ENCODE peak calls at places on chromosomes 13 and 19, in ten cellular contexts. L is GM12865, Q is choroid plexus epithelial cell, G is thyroid gland, N is AG09309, W is BE2C, C is thoracic aorta, F is lower leg skin, S is neuronal stem cell, V is upper lobe of right lung. P is an unnamed sample.

GRCh38 chr13:27404680-27405079 is 19.7 kb upstream of the GTF3A start:
- DNase-seq in F (no peak), G (no peak), V (no peak), S (no peak), Q (no peak), N (no peak), L (no peak), C (no peak), W (no peak), P (no peak)

GRCh38 chr13:20993661-20994440 is 67.5 kb downstream of the LATS2 start:
- DNase-seq in Q (peak), S (no peak), C (no peak), V (no peak), W (no peak), F (peak), L (no peak), G (no peak), N (peak), P (no peak)

GRCh38 chr19:13839938-13840750 is 36.8 kb upstream of the NANOS3 start:
- DNase-seq in V (peak), G (peak), F (no peak), S (no peak), C (no peak), W (peak), L (no peak), N (no peak), Q (no peak), P (no peak)

GRCh38 chr19:7916137-7916907 is 1.7 kb downstream of the TGFBR3L start:
- DNase-seq in F (no peak), C (no peak), Q (no peak), N (no peak), V (peak), G (no peak), L (peak), S (no peak), W (no peak), P (peak)

GRCh38 chr13:20997301-20998061 is 63.9 kb downstream of the LATS2 start:
- DNase-seq in V (no peak), W (no peak), C (no peak), N (peak), S (no peak), G (no peak), Q (peak), F (no peak), L (no peak), P (no peak)

GRCh38 chr13:20118268-20119140 is 42.3 kb downstream of the GJA3 start:
- DNase-seq in C (no peak), L (peak), V (peak), W (peak), N (no peak), F (no peak), G (peak), S (no peak), Q (peak), P (peak)

GRCh38 chr19:51727349-51727880 is 3.6 kb upstream of the HAS1 start:
- DNase-seq in L (no peak), V (no peak), W (no peak), Q (peak), G (no peak), N (no peak), F (no peak), C (no peak), S (no peak), P (no peak)

GRCh38 chr13:90696254-90696653 is 651.2 kb upstream of the MIR17HG start:
- DNase-seq in G (no peak), L (no peak), W (no peak), F (no peak), N (no peak), C (no peak), Q (peak), V (no peak), S (no peak), P (no peak)

GRCh38 chr19:49469828-49470614 is 4.0 kb upstream of the FLT3LG start:
- DNase-seq in G (no peak), S (no peak), Q (no peak), V (no peak), F (no peak), C (no peak), L (peak), N (no peak), W (no peak), P (no peak)

GRCh38 chr19:27906081-27906480 is 1306.9 kb downstream of the UQCRFS1 start:
- DNase-seq in V (no peak), L (no peak), F (no peak), W (no peak), G (no peak), N (no peak), S (no peak), Q (no peak), C (no peak), P (no peak)

GRCh38 chr13:109500146-109500773 is 286.1 kb downstream of the IRS2 start:
- DNase-seq in G (no peak), Q (peak), N (no peak), F (no peak), W (peak), V (no peak), C (no peak), S (peak), L (no peak), P (peak)

GRCh38 chr13:40251343-40252032 is 415.0 kb downstream of the FOXO1 start:
- DNase-seq in G (no peak), Q (peak), S (no peak), N (no peak), F (no peak), L (peak), C (no peak), W (no peak), V (no peak), P (no peak)

GRCh38 chr19:55621673-55622231 is 2.6 kb downstream of the ZNF784 start:
- DNase-seq in W (no peak), Q (no peak), F (no peak), G (no peak), V (peak), S (no peak), N (no peak), L (no peak), C (no peak), P (no peak)

GRCh38 chr13:66216723-66217122 is 1013.4 kb downstream of the PCDH9 start:
- DNase-seq in S (no peak), W (no peak), C (no peak), F (no peak), N (no peak), L (no peak), G (no peak), V (no peak), Q (peak), P (no peak)

GRCh38 chr13:104534847-104535246 is 1468.6 kb upstream of the SLC10A2 start:
- DNase-seq in V (no peak), G (no peak), L (no peak), C (no peak), S (no peak), F (no peak), Q (no peak), W (no peak), N (no peak), P (no peak)

GRCh38 chr19:2702170-2703076 is at the start of gene GNG7:
- DNase-seq in L (peak), N (no peak), Q (peak), S (peak), V (peak), G (peak), W (peak), F (peak), C (peak), P (peak)

GRCh38 chr19:46471116-46471733 is at the start of gene PNMA8A:
- DNase-seq in N (no peak), W (peak), C (peak), S (peak), V (peak), F (no peak), L (no peak), G (peak), Q (peak), P (peak)

GRCh38 chr19:50001775-50002174 is 23.4 kb downstream of the VRK3 start:
- DNase-seq in Q (no peak), N (no peak), L (no peak), S (no peak), F (no peak), V (no peak), G (no peak), W (no peak), C (no peak), P (no peak)

GRCh38 chr13:64248371-64249065 is 2832.9 kb upstream of the PCDH20 start:
- DNase-seq in Q (peak), S (no peak), V (no peak), N (peak), W (no peak), C (no peak), G (no peak), L (no peak), F (no peak), P (no peak)

GRCh38 chr13:77511552-77511951 is 24.0 kb upstream of the SCEL start:
- DNase-seq in N (no peak), Q (no peak), G (no peak), S (no peak), L (no peak), V (no peak), C (no peak), W (peak), F (no peak), P (no peak)

GRCh38 chr19:10819124-10820060 is 16.6 kb downstream of the TMED1 start:
- DNase-seq in G (no peak), F (no peak), C (no peak), S (no peak), V (no peak), L (no peak), Q (no peak), N (no peak), W (no peak), P (no peak)

GRCh38 chr19:46296722-46297431 is at the start of gene HIF3A:
- DNase-seq in V (peak), S (peak), Q (peak), W (peak), C (no peak), N (no peak), F (no peak), G (peak), L (no peak), P (peak)

GRCh38 chr13:30745917-30746686 is 10.8 kb downstream of the ALOX5AP start:
- DNase-seq in S (no peak), V (no peak), L (no peak), Q (peak), N (no peak), G (no peak), F (no peak), C (no peak), W (peak), P (no peak)

GRCh38 chr19:10352764-10353671 is 13.6 kb upstream of the ICAM3 start:
- DNase-seq in W (peak), S (peak), L (no peak), N (no peak), C (no peak), F (peak), V (no peak), G (peak), Q (peak), P (no peak)

GRCh38 chr19:47765522-47766358 is 12.8 kb upstream of the SELENOW start:
- DNase-seq in G (peak), F (no peak), C (no peak), S (no peak), N (no peak), Q (peak), V (peak), W (peak), L (peak), P (peak)

GRCh38 chr13:75393839-75394238 is 88.1 kb downstream of the TBC1D4 start:
- DNase-seq in Q (no peak), S (no peak), F (no peak), V (no peak), N (no peak), W (no peak), L (no peak), C (no peak), G (no peak), P (no peak)

GRCh38 chr13:80084086-80084676 is 256.7 kb downstream of the SPRY2 start:
- DNase-seq in F (no peak), W (no peak), L (no peak), N (peak), V (no peak), C (no peak), G (no peak), S (no peak), Q (peak), P (no peak)

GRCh38 chr13:91922969-91923592 is 524.7 kb downstream of the GPC5 start:
- DNase-seq in S (no peak), F (no peak), V (no peak), G (no peak), C (no peak), N (no peak), Q (peak), W (peak), L (no peak), P (peak)

GRCh38 chr19:14519860-14520407 is 1.7 kb upstream of the DNAJB1 start:
- DNase-seq in L (no peak), F (no peak), Q (no peak), V (no peak), G (no peak), N (no peak), C (no peak), S (no peak), W (no peak), P (no peak)

GRCh38 chr13:82933986-82934385 is 948.3 kb downstream of the SLITRK1 start:
- DNase-seq in S (no peak), L (no peak), Q (no peak), G (no peak), C (no peak), W (no peak), N (no peak), F (no peak), V (no peak), P (no peak)

GRCh38 chr19:2750739-2751437 is 11.1 kb upstream of the SLC39A3 start:
- DNase-seq in F (no peak), G (no peak), N (no peak), Q (no peak), C (no peak), L (no peak), W (no peak), S (no peak), V (no peak), P (no peak)

GRCh38 chr19:46710687-46711086 is 6.2 kb downstream of the PRKD2 start:
- DNase-seq in G (no peak), Q (no peak), L (no peak), C (no peak), V (no peak), N (no peak), F (no peak), W (peak), S (no peak), P (no peak)

GRCh38 chr13:40445557-40445990 is 220.9 kb downstream of the FOXO1 start:
- DNase-seq in F (no peak), V (peak), L (peak), Q (peak), W (peak), N (no peak), S (no peak), G (peak), C (no peak), P (peak)

GRCh38 chr19:46718157-46718933 is 1.4 kb upstream of the PRKD2 start:
- DNase-seq in C (no peak), V (no peak), Q (peak), W (no peak), S (no peak), G (peak), F (no peak), L (peak), N (no peak), P (peak)

GRCh38 chr19:57293719-57294118 is 13.4 kb downstream of the ZNF460 start:
- DNase-seq in Q (no peak), L (no peak), N (no peak), V (no peak), G (no peak), C (no peak), F (no peak), S (no peak), W (no peak), P (no peak)

DNA sequence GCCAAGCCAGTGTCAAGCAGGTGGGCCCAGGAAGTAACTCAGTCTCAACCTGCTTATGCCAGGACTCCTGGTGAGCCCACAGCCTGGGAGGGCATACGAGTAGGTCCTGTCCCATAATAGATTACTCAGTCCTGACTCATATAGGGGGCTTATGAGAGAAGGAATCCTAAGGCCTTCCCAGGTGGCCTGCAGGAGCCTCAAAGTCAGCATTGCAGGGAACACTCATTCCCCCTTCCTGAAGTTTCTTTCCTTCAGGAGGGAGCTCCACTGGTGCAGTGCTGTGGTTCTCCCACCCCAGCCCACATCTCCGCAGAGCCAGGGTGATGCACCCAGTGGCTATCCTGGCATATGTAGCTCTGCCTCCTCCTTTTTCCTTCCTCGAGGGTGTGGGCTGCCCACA is 137.3 kb downstream of the ZIC5 start:
- DNase-seq in L (no peak), F (no peak), S (no peak), G (no peak), V (no peak), C (no peak), W (no peak), Q (no peak), N (no peak), P (no peak)
- H3K4me3 ChIP-seq in L (no peak), F (no peak), S (no peak), G (no peak), V (no peak), C (no peak), W (no peak), Q (no peak), N (no peak), P (no peak)

GRCh38 chr19:54473071-54473941 is at the start of gene CDC42EP5:
- DNase-seq in V (no peak), W (no peak), G (no peak), L (no peak), N (peak), Q (peak), F (peak), S (no peak), C (no peak), P (no peak)
- H3K4me3 ChIP-seq in V (peak), W (no peak), G (peak), L (no peak), N (peak), Q (peak), F (peak), S (no peak), C (peak), P (no peak)

GRCh38 chr19:1177322-1178114 is 3.5 kb upstream of the SBNO2 start:
- DNase-seq in S (no peak), F (peak), N (peak), L (no peak), G (no peak), V (peak), W (no peak), C (no peak), Q (peak), P (no peak)
- H3K4me3 ChIP-seq in S (no peak), F (no peak), N (peak), L (no peak), G (no peak), V (no peak), W (no peak), C (peak), Q (peak), P (no peak)

GRCh38 chr19:5989388-5990074 is 11.6 kb upstream of the RANBP3 start:
- DNase-seq in V (no peak), L (no peak), F (no peak), G (no peak), Q (no peak), C (no peak), S (no peak), N (no peak), W (no peak), P (no peak)

GRCh38 chr19:5990289-5990797 is 12.4 kb upstream of the RANBP3 start:
- DNase-seq in W (peak), G (no peak), C (no peak), V (no peak), S (no peak), F (no peak), Q (no peak), N (no peak), L (no peak), P (no peak)

GRCh38 chr19:5988520-5989387 is 10.8 kb upstream of the RANBP3 start:
- DNase-seq in C (no peak), Q (peak), N (no peak), S (no peak), F (no peak), V (no peak), G (no peak), W (no peak), L (no peak), P (no peak)

GRCh38 chr19:5985098-5985783 is 7.3 kb upstream of the RANBP3 start:
- DNase-seq in C (no peak), N (peak), S (no peak), Q (peak), W (no peak), F (no peak), L (no peak), V (no peak), G (peak), P (no peak)

DNA sequence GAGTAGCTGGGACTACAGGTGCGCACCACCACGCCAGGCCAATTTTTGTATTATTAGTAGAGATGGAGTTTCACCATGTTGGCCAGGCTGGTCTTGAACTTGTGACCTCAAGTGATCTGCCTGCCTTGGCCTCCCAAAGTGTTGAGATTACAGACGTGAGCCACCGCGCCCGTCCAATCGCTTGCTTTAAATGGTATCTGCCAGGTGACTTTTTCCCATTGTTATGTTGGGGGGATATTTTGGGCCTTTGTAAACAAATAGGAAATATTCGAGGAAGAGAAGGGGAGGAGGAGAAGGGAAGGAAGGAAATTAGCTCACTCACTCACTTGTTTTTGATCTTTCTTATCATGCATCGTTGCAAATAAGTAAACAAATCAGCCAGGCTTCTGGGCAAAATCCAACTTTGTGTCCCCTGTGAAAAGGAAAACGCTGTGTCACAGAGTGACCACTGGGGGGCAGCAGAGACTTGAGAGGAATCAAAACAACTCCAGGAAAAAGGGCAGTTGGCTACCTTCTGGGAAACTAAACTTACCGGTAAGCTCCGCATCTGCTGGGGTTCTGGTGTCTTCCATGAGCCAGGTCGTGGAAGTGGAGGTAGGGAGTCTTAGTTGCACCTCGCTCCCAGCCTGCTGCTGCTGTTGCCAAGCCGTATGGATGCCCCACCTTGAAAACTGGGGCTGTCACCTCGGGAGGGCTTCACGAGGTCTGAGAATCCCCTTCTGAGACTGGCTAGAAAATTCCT is 9.3 kb upstream of the RANBP3 start:
- DNase-seq in S (peak), L (peak), W (peak), N (peak), C (no peak), G (peak), V (no peak), F (peak), Q (peak), P (peak)
- H3K4me3 ChIP-seq in S (no peak), L (peak), W (no peak), N (peak), C (peak), G (peak), V (peak), F (no peak), Q (peak), P (no peak)

GRCh38 chr19:34835952-34836351 is 62.9 kb upstream of the ZNF599 start:
- DNase-seq in L (no peak), N (no peak), C (no peak), G (no peak), F (no peak), S (no peak), W (no peak), V (no peak), Q (no peak), P (no peak)
- H3K4me3 ChIP-seq in L (no peak), N (no peak), C (no peak), G (no peak), F (no peak), S (no peak), W (no peak), V (no peak), Q (no peak), P (no peak)

GRCh38 chr13:73364706-73365105 is 305.9 kb downstream of the KLF5 start:
- DNase-seq in F (no peak), W (no peak), Q (no peak), V (no peak), C (no peak), G (no peak), L (no peak), S (no peak), N (no peak), P (no peak)

GRCh38 chr13:73366241-73366640 is 307.4 kb downstream of the KLF5 start:
- DNase-seq in W (no peak), V (no peak), N (no peak), F (no peak), S (no peak), G (no peak), Q (no peak), C (no peak), L (no peak), P (no peak)

GRCh38 chr13:73365681-73366080 is 306.9 kb downstream of the KLF5 start:
- DNase-seq in S (no peak), C (no peak), F (no peak), Q (no peak), L (no peak), N (no peak), G (no peak), W (no peak), V (no peak), P (no peak)

GRCh38 chr13:73367886-73368285 is 309.1 kb downstream of the KLF5 start:
- DNase-seq in G (no peak), S (no peak), F (no peak), Q (no peak), W (no peak), L (no peak), C (no peak), N (no peak), V (no peak), P (no peak)

GRCh38 chr13:73365240-73365639 is 306.4 kb downstream of the KLF5 start:
- DNase-seq in N (no peak), C (no peak), F (no peak), S (no peak), Q (no peak), L (no peak), G (no peak), W (no peak), V (no peak), P (no peak)
- H3K4me3 ChIP-seq in N (no peak), C (no peak), F (no peak), S (no peak), Q (no peak), L (no peak), G (no peak), W (no peak), V (no peak), P (no peak)